ENCODE peak calls at places on chromosomes 11 and 22, in four cellular contexts. U is SK-N-SH, V is transverse colon, M is esophagus muscularis mucosa. K is an unnamed sample.

GRCh38 chr22:44459041-44459440 is 39.0 kb downstream of the RTL6 start:
- DNase-seq in U (no peak), M (no peak), V (no peak), K (no peak)

GRCh38 chr11:128116447-128117240 is 470.7 kb downstream of the ETS1 start:
- DNase-seq in M (no peak), U (no peak), V (no peak), K (no peak)

GRCh38 chr11:64802370-64803162 is 448 bp downstream of the MAP4K2 start:
- DNase-seq in V (peak), U (peak), M (no peak), K (peak)

GRCh38 chr11:58316142-58316541 is 42.7 kb downstream of the OR5B17 start:
- DNase-seq in V (no peak), M (no peak), U (no peak), K (no peak)

GRCh38 chr22:34437140-34437539 is 516.9 kb upstream of the LARGE1 start:
- DNase-seq in V (no peak), U (no peak), M (no peak), K (no peak)

GRCh38 chr22:44291265-44292006 is 21.3 kb downstream of the SHISAL1 start:
- DNase-seq in V (no peak), U (no peak), M (no peak), K (no peak)

GRCh38 chr22:20258584-20259335 is 9.4 kb downstream of the RTN4R start:
- DNase-seq in V (no peak), U (peak), M (no peak), K (peak)

GRCh38 chr11:45025716-45026492 is 75.2 kb upstream of the TP53I11 start:
- DNase-seq in U (peak), M (no peak), V (peak), K (peak)

GRCh38 chr11:28674432-28675076 is 566.4 kb downstream of the METTL15 start:
- DNase-seq in U (peak), M (no peak), V (no peak), K (peak)

GRCh38 chr11:107591446-107592236 is 694 bp downstream of the ELMOD1 start:
- DNase-seq in M (no peak), U (peak), V (no peak), K (peak)

GRCh38 chr11:79168530-79169110 is 272.2 kb downstream of the TENM4 start:
- DNase-seq in U (no peak), M (peak), V (no peak), K (no peak)

DNA sequence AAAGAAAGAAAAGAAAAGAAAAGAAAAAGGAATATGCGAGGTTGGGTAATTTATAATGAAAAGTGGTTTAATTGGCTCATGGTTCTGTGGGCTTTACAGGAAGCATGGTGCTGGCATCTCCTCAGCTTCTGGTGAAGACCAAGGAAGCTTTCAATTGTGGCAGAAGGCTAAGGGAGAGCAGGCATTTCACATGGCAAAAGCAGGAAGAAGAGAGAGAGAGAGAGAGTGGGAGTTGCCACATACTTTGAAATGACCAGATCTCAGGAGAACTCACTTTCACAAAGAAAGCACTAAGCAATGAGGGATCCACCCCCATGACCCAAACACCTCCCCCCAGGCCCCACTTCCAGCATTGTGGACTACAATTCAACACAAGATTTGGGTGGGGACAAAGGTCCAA is 38.7 kb downstream of the LINC01488 start:
- DNase-seq in V (no peak), M (no peak), U (no peak), K (no peak)
- TF ChIP-seq POLR2AphosphoS5 in V (no peak), M (no peak), U (no peak), K (no peak)

GRCh38 chr22:27214691-27215090 is 557.3 kb downstream of the MIAT start:
- DNase-seq in U (no peak), M (no peak), V (no peak), K (no peak)

GRCh38 chr22:27212081-27212480 is 554.7 kb downstream of the MIAT start:
- DNase-seq in V (no peak), U (no peak), M (no peak), K (no peak)

GRCh38 chr22:27213291-27213690 is 555.9 kb downstream of the MIAT start:
- DNase-seq in V (no peak), U (no peak), M (no peak), K (no peak)

GRCh38 chr22:27212617-27213177 is 555.3 kb downstream of the MIAT start:
- DNase-seq in V (peak), M (peak), U (no peak), K (no peak)

DNA sequence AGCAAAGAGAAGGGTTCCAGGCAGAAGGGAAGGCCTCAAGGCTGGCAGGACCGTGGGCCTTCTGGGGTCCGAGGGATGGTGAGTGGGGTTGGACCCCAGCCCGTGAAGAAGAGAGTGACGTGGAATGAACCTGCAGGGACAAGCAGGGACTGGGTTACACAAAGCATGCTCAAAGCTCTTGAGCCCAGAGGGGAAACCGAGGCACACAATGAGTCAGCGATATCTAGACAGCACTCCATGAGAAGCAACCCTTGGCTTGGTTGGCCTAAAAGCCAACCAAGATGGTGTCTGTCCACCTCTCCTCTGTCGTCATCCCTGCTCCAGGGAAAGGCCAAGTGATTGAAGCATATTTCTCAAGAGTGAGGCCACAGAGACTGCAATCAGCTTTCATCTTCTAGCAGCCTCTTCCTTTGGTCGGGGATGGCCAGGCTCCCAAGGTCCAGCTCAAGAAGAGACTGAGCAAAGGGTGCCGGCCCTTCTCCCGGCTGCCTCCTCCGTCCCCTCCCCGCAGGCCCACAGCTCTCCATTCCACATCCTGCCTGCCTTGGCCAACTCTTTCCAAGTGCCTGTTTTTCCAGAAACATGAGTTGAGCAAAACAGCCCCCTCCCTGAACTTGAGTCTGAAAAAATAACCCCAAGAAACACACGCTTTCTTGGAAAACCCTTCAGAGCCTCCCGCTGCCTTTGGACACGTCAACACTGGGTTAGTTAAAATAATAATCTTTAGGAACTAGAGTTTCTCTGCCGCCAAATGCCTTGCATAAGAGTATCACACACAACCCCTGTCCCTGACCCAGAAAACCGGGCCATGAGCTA is 556.6 kb downstream of the MIAT start:
- DNase-seq in V (peak), U (no peak), M (no peak), K (no peak)
- TF ChIP-seq POLR2AphosphoS5 in V (peak), U (no peak), M (peak), K (no peak)

GRCh38 chr11:47768090-47768620 is 1.0 kb upstream of the FNBP4 start:
- DNase-seq in V (peak), U (peak), M (no peak), K (peak)
- TF ChIP-seq POLR2AphosphoS5 in V (peak), U (peak), M (peak), K (no peak)

DNA sequence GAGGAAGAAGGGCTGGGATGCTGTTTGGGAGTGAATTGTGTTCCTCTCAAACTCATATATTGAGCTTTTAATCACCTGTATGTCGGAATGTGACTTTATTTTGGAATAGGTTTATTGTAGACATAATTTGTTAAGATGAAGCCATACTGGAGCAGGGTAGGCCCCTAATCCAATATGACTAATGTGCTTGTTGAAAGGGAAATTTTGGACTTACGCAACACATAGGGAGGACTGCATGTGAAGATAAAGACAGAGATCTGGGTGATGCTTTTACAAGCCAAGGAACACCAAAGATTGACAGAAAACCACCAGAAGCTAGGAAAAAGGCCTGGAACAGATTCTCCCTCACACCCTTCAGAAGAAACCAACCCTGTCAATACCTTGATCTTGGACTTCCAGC is 43.2 kb upstream of the OVCH2 start:
- DNase-seq in V (no peak), M (no peak), U (no peak), K (no peak)
- TF ChIP-seq POLR2AphosphoS5 in V (no peak), M (no peak), U (no peak), K (no peak)

DNA sequence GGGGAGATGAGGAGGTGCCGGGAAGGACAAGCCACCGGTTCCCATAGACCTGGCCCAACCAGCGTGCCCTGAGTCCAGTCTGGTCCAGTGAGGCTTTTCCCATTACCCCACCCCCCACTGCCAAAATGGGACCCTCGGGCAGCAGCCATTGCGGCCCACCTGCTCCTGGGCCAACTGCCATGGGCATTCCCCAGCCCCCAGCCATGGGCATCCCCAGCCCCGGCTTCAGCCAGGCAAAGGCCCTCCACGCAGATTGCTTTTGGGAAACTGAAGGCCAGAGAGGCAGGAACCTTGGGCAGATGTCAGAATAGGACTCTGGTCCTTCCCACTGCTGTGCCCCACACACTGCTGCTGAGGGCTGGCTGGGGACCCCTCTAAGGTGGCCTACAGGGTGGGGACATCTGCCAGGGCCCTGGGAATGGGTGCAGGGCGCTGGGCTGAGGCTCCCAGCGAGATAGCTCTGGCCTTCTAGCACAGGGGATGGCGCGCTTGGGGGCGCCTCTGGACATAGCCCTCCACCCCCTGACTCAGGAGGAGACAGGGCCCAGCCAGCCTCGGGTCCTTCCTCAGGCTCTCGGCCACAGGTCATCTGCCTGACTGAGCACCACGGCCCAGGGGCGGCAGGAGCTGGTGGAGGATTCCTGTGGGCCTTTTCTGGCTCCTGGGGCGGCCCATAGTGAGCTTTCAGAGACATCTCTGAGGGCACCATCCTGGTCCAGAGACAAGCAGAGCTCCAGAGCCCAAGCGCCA is 4.9 kb downstream of the PIM3 start:
- DNase-seq in M (no peak), U (peak), V (peak), K (no peak)
- TF ChIP-seq POLR2AphosphoS5 in M (no peak), U (no peak), V (peak), K (no peak)

K was measured in GM23338.